ENCODE peak calls at places on chromosomes 3 and 15, in eight cellular contexts. One of them, this sample, is unnamed.

GRCh38 chr3:102536479-102536878 is 101.7 kb downstream of the ZPLD1 start:
- DNase-seq in lung: no peak
- DNase-seq in IMR-90: peak
- DNase-seq in heart left ventricle: no peak
- DNase-seq in GM12865: peak
- DNase-seq in fibroblast of the aortic adventitia: peak
- DNase-seq in tibial artery: no peak
- DNase-seq in Caco-2: no peak
- DNase-seq in this sample: peak

GRCh38 chr3:66320390-66320789 is 99.6 kb downstream of the SLC25A26 start:
- DNase-seq in lung: no peak
- DNase-seq in IMR-90: no peak
- DNase-seq in heart left ventricle: no peak
- DNase-seq in GM12865: no peak
- DNase-seq in fibroblast of the aortic adventitia: no peak
- DNase-seq in tibial artery: no peak
- DNase-seq in Caco-2: no peak
- DNase-seq in this sample: no peak

GRCh38 chr3:190155752-190156151 is 35.1 kb upstream of the P3H2 start:
- DNase-seq in lung: no peak
- DNase-seq in IMR-90: no peak
- DNase-seq in heart left ventricle: no peak
- DNase-seq in GM12865: no peak
- DNase-seq in fibroblast of the aortic adventitia: no peak
- DNase-seq in tibial artery: no peak
- DNase-seq in Caco-2: no peak
- DNase-seq in this sample: peak

GRCh38 chr15:40151991-40152390 is 8.9 kb upstream of the BUB1B start:
- DNase-seq in lung: no peak
- DNase-seq in IMR-90: no peak
- DNase-seq in heart left ventricle: no peak
- DNase-seq in GM12865: no peak
- DNase-seq in fibroblast of the aortic adventitia: no peak
- DNase-seq in tibial artery: no peak
- DNase-seq in Caco-2: no peak
- DNase-seq in this sample: peak

GRCh38 chr3:36678216-36679013 is 85.9 kb downstream of the DCLK3 start:
- DNase-seq in lung: no peak
- DNase-seq in IMR-90: peak
- DNase-seq in heart left ventricle: no peak
- DNase-seq in GM12865: no peak
- DNase-seq in fibroblast of the aortic adventitia: peak
- DNase-seq in tibial artery: no peak
- DNase-seq in Caco-2: no peak
- DNase-seq in this sample: peak

GRCh38 chr15:78103406-78104118 is 11.2 kb downstream of the SH2D7 start:
- DNase-seq in lung: no peak
- DNase-seq in IMR-90: no peak
- DNase-seq in heart left ventricle: no peak
- DNase-seq in GM12865: peak
- DNase-seq in fibroblast of the aortic adventitia: no peak
- DNase-seq in tibial artery: no peak
- DNase-seq in Caco-2: no peak
- DNase-seq in this sample: no peak

GRCh38 chr3:44198265-44198956 is 43.3 kb upstream of the TOPAZ1 start:
- DNase-seq in lung: peak
- DNase-seq in IMR-90: peak
- DNase-seq in heart left ventricle: peak
- DNase-seq in GM12865: peak
- DNase-seq in fibroblast of the aortic adventitia: peak
- DNase-seq in tibial artery: peak
- DNase-seq in Caco-2: peak
- DNase-seq in this sample: peak

GRCh38 chr3:50259432-50260026 is 9.4 kb upstream of the SEMA3B start:
- DNase-seq in lung: no peak
- DNase-seq in IMR-90: no peak
- DNase-seq in heart left ventricle: no peak
- DNase-seq in GM12865: no peak
- DNase-seq in fibroblast of the aortic adventitia: no peak
- DNase-seq in tibial artery: no peak
- DNase-seq in Caco-2: no peak
- DNase-seq in this sample: no peak

GRCh38 chr15:30929064-30929669 is 25.5 kb downstream of the FAN1 start:
- DNase-seq in lung: no peak
- DNase-seq in IMR-90: no peak
- DNase-seq in heart left ventricle: no peak
- DNase-seq in GM12865: no peak
- DNase-seq in fibroblast of the aortic adventitia: peak
- DNase-seq in tibial artery: no peak
- DNase-seq in Caco-2: no peak
- DNase-seq in this sample: no peak

GRCh38 chr3:38253704-38254103 is 11.9 kb upstream of the SLC22A13 start:
- DNase-seq in lung: no peak
- DNase-seq in IMR-90: no peak
- DNase-seq in heart left ventricle: no peak
- DNase-seq in GM12865: no peak
- DNase-seq in fibroblast of the aortic adventitia: no peak
- DNase-seq in tibial artery: no peak
- DNase-seq in Caco-2: no peak
- DNase-seq in this sample: no peak

GRCh38 chr3:41035445-41036022 is 163.8 kb upstream of the CTNNB1 start:
- DNase-seq in lung: no peak
- DNase-seq in IMR-90: no peak
- DNase-seq in heart left ventricle: no peak
- DNase-seq in GM12865: no peak
- DNase-seq in fibroblast of the aortic adventitia: no peak
- DNase-seq in tibial artery: peak
- DNase-seq in Caco-2: no peak
- DNase-seq in this sample: no peak

GRCh38 chr3:128316456-128316855 is 150.2 kb downstream of the DNAJB8 start:
- DNase-seq in lung: no peak
- DNase-seq in IMR-90: no peak
- DNase-seq in heart left ventricle: peak
- DNase-seq in GM12865: no peak
- DNase-seq in fibroblast of the aortic adventitia: peak
- DNase-seq in tibial artery: no peak
- DNase-seq in Caco-2: no peak
- DNase-seq in this sample: no peak

GRCh38 chr3:172787746-172788145 is 37.2 kb downstream of the ECT2 start:
- DNase-seq in lung: no peak
- DNase-seq in IMR-90: peak
- DNase-seq in heart left ventricle: no peak
- DNase-seq in GM12865: no peak
- DNase-seq in fibroblast of the aortic adventitia: no peak
- DNase-seq in tibial artery: no peak
- DNase-seq in Caco-2: no peak
- DNase-seq in this sample: peak

GRCh38 chr3:45272828-45273470 is 46.9 kb upstream of the TMEM158 start:
- DNase-seq in lung: no peak
- DNase-seq in IMR-90: no peak
- DNase-seq in heart left ventricle: no peak
- DNase-seq in GM12865: no peak
- DNase-seq in fibroblast of the aortic adventitia: no peak
- DNase-seq in tibial artery: no peak
- DNase-seq in Caco-2: no peak
- DNase-seq in this sample: peak

GRCh38 chr3:54294214-54294613 is 171.9 kb downstream of the CACNA2D3 start:
- DNase-seq in lung: no peak
- DNase-seq in IMR-90: no peak
- DNase-seq in heart left ventricle: no peak
- DNase-seq in GM12865: no peak
- DNase-seq in fibroblast of the aortic adventitia: no peak
- DNase-seq in tibial artery: no peak
- DNase-seq in Caco-2: no peak
- DNase-seq in this sample: no peak

GRCh38 chr3:37245003-37245402 is 70.6 kb upstream of the LRRFIP2 start:
- DNase-seq in lung: no peak
- DNase-seq in IMR-90: no peak
- DNase-seq in heart left ventricle: no peak
- DNase-seq in GM12865: no peak
- DNase-seq in fibroblast of the aortic adventitia: no peak
- DNase-seq in tibial artery: no peak
- DNase-seq in Caco-2: no peak
- DNase-seq in this sample: no peak

GRCh38 chr3:10290476-10291138 is 2.1 kb downstream of the GHRL start:
- DNase-seq in lung: no peak
- DNase-seq in IMR-90: no peak
- DNase-seq in heart left ventricle: no peak
- DNase-seq in GM12865: no peak
- DNase-seq in fibroblast of the aortic adventitia: no peak
- DNase-seq in tibial artery: no peak
- DNase-seq in Caco-2: no peak
- DNase-seq in this sample: no peak

GRCh38 chr3:124832782-124833709 is 54.1 kb downstream of the ITGB5 start:
- DNase-seq in lung: no peak
- DNase-seq in IMR-90: peak
- DNase-seq in heart left ventricle: no peak
- DNase-seq in GM12865: no peak
- DNase-seq in fibroblast of the aortic adventitia: peak
- DNase-seq in tibial artery: no peak
- DNase-seq in Caco-2: no peak
- DNase-seq in this sample: no peak

GRCh38 chr15:61092387-61093157 is 136.5 kb downstream of the RORA start:
- DNase-seq in lung: no peak
- DNase-seq in IMR-90: no peak
- DNase-seq in heart left ventricle: no peak
- DNase-seq in GM12865: peak
- DNase-seq in fibroblast of the aortic adventitia: peak
- DNase-seq in tibial artery: no peak
- DNase-seq in Caco-2: no peak
- DNase-seq in this sample: no peak

GRCh38 chr3:185152433-185153169 is at the start of gene C3orf70:
- DNase-seq in lung: peak
- DNase-seq in IMR-90: peak
- DNase-seq in heart left ventricle: peak
- DNase-seq in GM12865: peak
- DNase-seq in fibroblast of the aortic adventitia: peak
- DNase-seq in tibial artery: peak
- DNase-seq in Caco-2: peak
- DNase-seq in this sample: peak

GRCh38 chr3:9270704-9271103 is 21.3 kb upstream of the SRGAP3 start:
- DNase-seq in lung: no peak
- DNase-seq in IMR-90: no peak
- DNase-seq in heart left ventricle: no peak
- DNase-seq in GM12865: no peak
- DNase-seq in fibroblast of the aortic adventitia: no peak
- DNase-seq in tibial artery: no peak
- DNase-seq in Caco-2: no peak
- DNase-seq in this sample: no peak
- H3K4me3 ChIP-seq in lung: no peak
- H3K4me3 ChIP-seq in IMR-90: no peak
- H3K4me3 ChIP-seq in heart left ventricle: no peak
- H3K4me3 ChIP-seq in GM12865: no peak
- H3K4me3 ChIP-seq in fibroblast of the aortic adventitia: no peak
- H3K4me3 ChIP-seq in tibial artery: no peak
- H3K4me3 ChIP-seq in Caco-2: no peak
- H3K4me3 ChIP-seq in this sample: no peak

DNA sequence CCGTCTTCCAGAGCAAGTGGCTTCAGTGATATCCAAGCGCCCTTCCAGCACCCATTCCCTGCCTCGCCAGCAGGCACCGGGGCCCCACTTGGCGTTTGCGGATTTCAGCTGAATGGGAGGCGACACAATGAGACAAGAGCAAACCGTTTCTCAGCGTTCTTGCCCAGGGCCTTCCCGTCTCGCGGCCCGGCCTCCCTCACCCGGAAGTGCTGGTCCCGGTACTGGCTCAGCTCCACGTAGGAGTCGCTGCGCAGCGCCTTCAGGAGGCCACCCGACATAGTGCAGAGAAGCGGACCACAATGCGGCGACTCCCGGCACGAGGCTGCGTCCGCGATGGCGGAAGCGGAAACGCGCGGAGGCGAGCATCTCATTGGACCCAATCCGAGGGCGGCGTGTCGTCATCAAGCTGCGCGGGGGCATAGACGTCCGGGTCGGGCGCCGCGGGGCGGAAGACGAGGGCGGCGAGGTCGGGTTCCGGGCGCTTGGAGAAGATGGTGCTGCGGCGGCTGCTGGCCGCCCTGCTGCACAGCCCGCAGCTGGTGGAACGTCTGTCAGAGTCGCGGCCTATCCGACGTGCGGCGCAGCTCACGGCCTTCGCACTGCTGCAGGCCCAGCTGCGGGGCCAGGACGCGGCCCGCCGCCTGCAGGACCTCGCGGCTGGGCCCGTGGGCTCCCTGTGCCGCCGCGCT is at the start of gene NCBP2:
- DNase-seq in lung: peak
- DNase-seq in IMR-90: peak
- DNase-seq in heart left ventricle: peak
- DNase-seq in GM12865: peak
- DNase-seq in fibroblast of the aortic adventitia: peak
- DNase-seq in tibial artery: peak
- DNase-seq in Caco-2: peak
- DNase-seq in this sample: peak
- TF ChIP-seq CTCF in lung: peak
- TF ChIP-seq CTCF in IMR-90: peak
- TF ChIP-seq CTCF in heart left ventricle: peak
- TF ChIP-seq CTCF in GM12865: peak
- TF ChIP-seq CTCF in fibroblast of the aortic adventitia: peak
- TF ChIP-seq CTCF in tibial artery: peak
- TF ChIP-seq CTCF in Caco-2: peak
- TF ChIP-seq CTCF in this sample: peak

DNA sequence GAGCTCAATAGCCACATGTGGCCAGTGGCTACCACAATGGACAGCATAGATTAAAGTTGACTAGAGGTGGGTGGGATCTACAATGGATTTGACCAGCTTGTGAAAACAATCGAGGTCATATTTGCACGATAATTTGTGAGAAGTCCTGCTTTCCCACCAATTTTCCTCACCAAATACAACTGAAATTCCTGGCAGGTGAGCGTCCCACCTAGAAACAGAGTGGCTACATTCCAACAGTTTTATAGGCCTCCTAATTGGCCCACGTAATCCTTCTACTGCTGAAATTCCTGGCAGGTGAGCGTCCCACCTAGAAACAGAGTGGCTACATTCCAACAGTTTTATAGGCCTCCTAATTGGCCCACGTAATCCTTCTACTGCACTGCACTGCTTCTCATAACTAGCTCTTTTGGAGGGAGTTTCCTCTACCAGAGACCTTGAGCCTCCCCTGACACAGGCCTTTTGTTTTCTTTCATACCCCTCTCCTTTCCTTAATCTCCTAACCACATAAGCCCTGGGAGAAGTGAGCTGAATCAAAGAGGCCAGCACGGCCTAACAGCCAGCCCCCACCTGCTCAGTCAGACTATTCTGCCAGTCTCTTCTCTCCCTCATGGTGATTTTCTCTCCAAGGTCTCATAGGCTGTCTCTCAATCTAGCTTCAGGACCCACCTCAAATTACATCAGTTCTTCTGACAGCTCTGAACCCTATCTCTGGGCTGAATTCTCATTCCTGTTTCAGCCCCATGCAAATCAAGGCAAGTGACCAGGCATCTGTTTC is 80.2 kb downstream of the BFSP2 start:
- DNase-seq in lung: no peak
- DNase-seq in IMR-90: no peak
- DNase-seq in heart left ventricle: no peak
- DNase-seq in GM12865: peak
- DNase-seq in fibroblast of the aortic adventitia: no peak
- DNase-seq in tibial artery: no peak
- DNase-seq in Caco-2: peak
- DNase-seq in this sample: peak
- H3K4me3 ChIP-seq in lung: no peak
- H3K4me3 ChIP-seq in IMR-90: no peak
- H3K4me3 ChIP-seq in heart left ventricle: no peak
- H3K4me3 ChIP-seq in GM12865: peak
- H3K4me3 ChIP-seq in fibroblast of the aortic adventitia: no peak
- H3K4me3 ChIP-seq in tibial artery: no peak
- H3K4me3 ChIP-seq in Caco-2: no peak
- H3K4me3 ChIP-seq in this sample: no peak

GRCh38 chr3:20037255-20037996 is 2.8 kb upstream of the KAT2B start:
- DNase-seq in lung: no peak
- DNase-seq in IMR-90: no peak
- DNase-seq in heart left ventricle: no peak
- DNase-seq in GM12865: no peak
- DNase-seq in fibroblast of the aortic adventitia: no peak
- DNase-seq in tibial artery: no peak
- DNase-seq in Caco-2: no peak
- DNase-seq in this sample: no peak
- TF ChIP-seq CTCF in lung: no peak
- TF ChIP-seq CTCF in IMR-90: no peak
- TF ChIP-seq CTCF in heart left ventricle: no peak
- TF ChIP-seq CTCF in GM12865: no peak
- TF ChIP-seq CTCF in fibroblast of the aortic adventitia: peak
- TF ChIP-seq CTCF in tibial artery: no peak
- TF ChIP-seq CTCF in Caco-2: no peak
- TF ChIP-seq CTCF in this sample: no peak